ENCODE peak calls at places on chromosomes 12 and 14, in seven cellular contexts. One of them, this sample, is unnamed.

GRCh38 chr12:38175538-38175937 is 141.0 kb upstream of the ALG10B start:
- DNase-seq in activated T-cell treated with anti-CD3 and anti-CD28 coated beads, Interleukin-2, amount 50 U/mL, for 72 hours: no peak
- DNase-seq in coronary artery: no peak
- DNase-seq in cardiac fibroblast: no peak
- DNase-seq in KG1: no peak
- DNase-seq in central memory CD4-positive, alpha-beta T cell: no peak
- DNase-seq in stimulated activated CD4-positive, alpha-beta T cell treated with anti-CD3 and anti-CD28 coated beads, Interleukin-4, amount 100 ng/mL, for 1 hour: no peak
- DNase-seq in this sample: no peak

GRCh38 chr14:100389497-100390104 is 66.5 kb downstream of the SLC25A47 start:
- DNase-seq in activated T-cell treated with anti-CD3 and anti-CD28 coated beads, Interleukin-2, amount 50 U/mL, for 72 hours: no peak
- DNase-seq in coronary artery: no peak
- DNase-seq in cardiac fibroblast: no peak
- DNase-seq in KG1: no peak
- DNase-seq in central memory CD4-positive, alpha-beta T cell: no peak
- DNase-seq in stimulated activated CD4-positive, alpha-beta T cell treated with anti-CD3 and anti-CD28 coated beads, Interleukin-4, amount 100 ng/mL, for 1 hour: no peak
- DNase-seq in this sample: no peak

GRCh38 chr12:131052891-131053290 is 99.2 kb downstream of the ADGRD1 start:
- DNase-seq in activated T-cell treated with anti-CD3 and anti-CD28 coated beads, Interleukin-2, amount 50 U/mL, for 72 hours: no peak
- DNase-seq in coronary artery: no peak
- DNase-seq in cardiac fibroblast: no peak
- DNase-seq in KG1: no peak
- DNase-seq in central memory CD4-positive, alpha-beta T cell: no peak
- DNase-seq in stimulated activated CD4-positive, alpha-beta T cell treated with anti-CD3 and anti-CD28 coated beads, Interleukin-4, amount 100 ng/mL, for 1 hour: no peak
- DNase-seq in this sample: no peak

GRCh38 chr12:27951898-27952297 is 20.6 kb downstream of the PTHLH start:
- DNase-seq in activated T-cell treated with anti-CD3 and anti-CD28 coated beads, Interleukin-2, amount 50 U/mL, for 72 hours: no peak
- DNase-seq in coronary artery: no peak
- DNase-seq in cardiac fibroblast: no peak
- DNase-seq in KG1: no peak
- DNase-seq in central memory CD4-positive, alpha-beta T cell: no peak
- DNase-seq in stimulated activated CD4-positive, alpha-beta T cell treated with anti-CD3 and anti-CD28 coated beads, Interleukin-4, amount 100 ng/mL, for 1 hour: no peak
- DNase-seq in this sample: no peak

GRCh38 chr12:132677492-132677891 is 9.7 kb downstream of the POLE start:
- DNase-seq in activated T-cell treated with anti-CD3 and anti-CD28 coated beads, Interleukin-2, amount 50 U/mL, for 72 hours: no peak
- DNase-seq in coronary artery: no peak
- DNase-seq in cardiac fibroblast: no peak
- DNase-seq in KG1: no peak
- DNase-seq in central memory CD4-positive, alpha-beta T cell: no peak
- DNase-seq in stimulated activated CD4-positive, alpha-beta T cell treated with anti-CD3 and anti-CD28 coated beads, Interleukin-4, amount 100 ng/mL, for 1 hour: no peak
- DNase-seq in this sample: no peak

GRCh38 chr14:77458249-77458950 is 507 bp downstream of the AHSA1 start:
- DNase-seq in activated T-cell treated with anti-CD3 and anti-CD28 coated beads, Interleukin-2, amount 50 U/mL, for 72 hours: peak; percentile 40
- DNase-seq in coronary artery: no peak
- DNase-seq in cardiac fibroblast: peak; percentile 27
- DNase-seq in KG1: peak; percentile 23
- DNase-seq in central memory CD4-positive, alpha-beta T cell: peak; percentile 19
- DNase-seq in stimulated activated CD4-positive, alpha-beta T cell treated with anti-CD3 and anti-CD28 coated beads, Interleukin-4, amount 100 ng/mL, for 1 hour: peak; percentile 29
- DNase-seq in this sample: peak; percentile 61

GRCh38 chr12:27515671-27516070 is 8.3 kb upstream of the PPFIBP1 start:
- DNase-seq in activated T-cell treated with anti-CD3 and anti-CD28 coated beads, Interleukin-2, amount 50 U/mL, for 72 hours: no peak
- DNase-seq in coronary artery: no peak
- DNase-seq in cardiac fibroblast: no peak
- DNase-seq in KG1: no peak
- DNase-seq in central memory CD4-positive, alpha-beta T cell: no peak
- DNase-seq in stimulated activated CD4-positive, alpha-beta T cell treated with anti-CD3 and anti-CD28 coated beads, Interleukin-4, amount 100 ng/mL, for 1 hour: no peak
- DNase-seq in this sample: no peak

GRCh38 chr14:69999246-69999645 is 120.0 kb downstream of the SMOC1 start:
- DNase-seq in activated T-cell treated with anti-CD3 and anti-CD28 coated beads, Interleukin-2, amount 50 U/mL, for 72 hours: no peak
- DNase-seq in coronary artery: no peak
- DNase-seq in cardiac fibroblast: peak; percentile 50
- DNase-seq in KG1: no peak
- DNase-seq in central memory CD4-positive, alpha-beta T cell: no peak
- DNase-seq in stimulated activated CD4-positive, alpha-beta T cell treated with anti-CD3 and anti-CD28 coated beads, Interleukin-4, amount 100 ng/mL, for 1 hour: no peak
- DNase-seq in this sample: no peak

GRCh38 chr14:60721331-60722162 is 2.6 kb downstream of the SIX4 start:
- DNase-seq in activated T-cell treated with anti-CD3 and anti-CD28 coated beads, Interleukin-2, amount 50 U/mL, for 72 hours: peak; percentile 78
- DNase-seq in coronary artery: peak; percentile 73
- DNase-seq in cardiac fibroblast: peak; percentile 37
- DNase-seq in KG1: no peak
- DNase-seq in central memory CD4-positive, alpha-beta T cell: peak; percentile 22
- DNase-seq in stimulated activated CD4-positive, alpha-beta T cell treated with anti-CD3 and anti-CD28 coated beads, Interleukin-4, amount 100 ng/mL, for 1 hour: peak; percentile 70
- DNase-seq in this sample: no peak

GRCh38 chr14:76101980-76102379 is 49.7 kb upstream of the GPATCH2L start:
- DNase-seq in activated T-cell treated with anti-CD3 and anti-CD28 coated beads, Interleukin-2, amount 50 U/mL, for 72 hours: no peak
- DNase-seq in coronary artery: no peak
- DNase-seq in cardiac fibroblast: no peak
- DNase-seq in KG1: no peak
- DNase-seq in central memory CD4-positive, alpha-beta T cell: no peak
- DNase-seq in stimulated activated CD4-positive, alpha-beta T cell treated with anti-CD3 and anti-CD28 coated beads, Interleukin-4, amount 100 ng/mL, for 1 hour: no peak
- DNase-seq in this sample: no peak

GRCh38 chr14:96049932-96050331 is 10.8 kb downstream of the C14orf132 start:
- DNase-seq in activated T-cell treated with anti-CD3 and anti-CD28 coated beads, Interleukin-2, amount 50 U/mL, for 72 hours: no peak
- DNase-seq in coronary artery: no peak
- DNase-seq in cardiac fibroblast: peak; percentile 11
- DNase-seq in KG1: no peak
- DNase-seq in central memory CD4-positive, alpha-beta T cell: no peak
- DNase-seq in stimulated activated CD4-positive, alpha-beta T cell treated with anti-CD3 and anti-CD28 coated beads, Interleukin-4, amount 100 ng/mL, for 1 hour: no peak
- DNase-seq in this sample: no peak

GRCh38 chr14:95935228-95935822 is 58.7 kb downstream of the TUNAR start:
- DNase-seq in activated T-cell treated with anti-CD3 and anti-CD28 coated beads, Interleukin-2, amount 50 U/mL, for 72 hours: no peak
- DNase-seq in coronary artery: no peak
- DNase-seq in cardiac fibroblast: peak; percentile 21
- DNase-seq in KG1: no peak
- DNase-seq in central memory CD4-positive, alpha-beta T cell: no peak
- DNase-seq in stimulated activated CD4-positive, alpha-beta T cell treated with anti-CD3 and anti-CD28 coated beads, Interleukin-4, amount 100 ng/mL, for 1 hour: no peak
- DNase-seq in this sample: peak; percentile 35

GRCh38 chr14:49982522-49982951 is 89.7 kb downstream of the ARF6 start:
- DNase-seq in activated T-cell treated with anti-CD3 and anti-CD28 coated beads, Interleukin-2, amount 50 U/mL, for 72 hours: no peak
- DNase-seq in coronary artery: no peak
- DNase-seq in cardiac fibroblast: peak; percentile 93
- DNase-seq in KG1: no peak
- DNase-seq in central memory CD4-positive, alpha-beta T cell: peak; percentile 66
- DNase-seq in stimulated activated CD4-positive, alpha-beta T cell treated with anti-CD3 and anti-CD28 coated beads, Interleukin-4, amount 100 ng/mL, for 1 hour: no peak
- DNase-seq in this sample: no peak

This sample was measured in Kasumi-1.